ENCODE peak calls at places on chromosomes 6 and 20, in seven cellular contexts. L, N, T, A, C, J and Z are unnamed samples.

GRCh38 chr20:48718914-48719578 is 108.8 kb downstream of the PREX1 start:
- DNase-seq in L (no peak), N (no peak), T (no peak), A (no peak), C (no peak), J (no peak), Z (no peak)

GRCh38 chr6:35776364-35777215 is at the start of gene CLPSL2:
- DNase-seq in L (no peak), N (no peak), T (no peak), A (no peak), C (no peak), J (no peak), Z (peak)

GRCh38 chr6:98946877-98947410 is 802 bp downstream of the FBXL4 start:
- DNase-seq in L (peak), N (peak), T (no peak), A (peak), C (no peak), J (no peak), Z (no peak)

GRCh38 chr6:72260489-72260888 is 361.4 kb upstream of the KCNQ5 start:
- DNase-seq in L (peak), N (no peak), T (no peak), A (peak), C (no peak), J (no peak), Z (no peak)

GRCh38 chr20:57902478-57902877 is 192.7 kb upstream of the PMEPA1 start:
- DNase-seq in L (peak), N (no peak), T (peak), A (peak), C (no peak), J (no peak), Z (no peak)

GRCh38 chr6:133945158-133945557 is 7.9 kb upstream of the TBPL1 start:
- DNase-seq in L (peak), N (no peak), T (no peak), A (peak), C (no peak), J (no peak), Z (no peak)

GRCh38 chr6:67683960-67684359 is 951.1 kb upstream of the ADGRB3 start:
- DNase-seq in L (peak), N (no peak), T (no peak), A (peak), C (no peak), J (no peak), Z (no peak)

GRCh38 chr20:10970109-10970508 is 296.3 kb upstream of the JAG1 start:
- DNase-seq in L (peak), N (no peak), T (no peak), A (no peak), C (no peak), J (no peak), Z (no peak)

GRCh38 chr6:72534236-72534635 is 87.6 kb upstream of the KCNQ5 start:
- DNase-seq in L (no peak), N (no peak), T (no peak), A (no peak), C (no peak), J (no peak), Z (no peak)

GRCh38 chr6:33668914-33669313 is 42.6 kb downstream of the UQCC2 start:
- DNase-seq in L (no peak), N (peak), T (no peak), A (no peak), C (no peak), J (no peak), Z (no peak)

GRCh38 chr6:3471711-3472110 is 14.9 kb upstream of the SLC22A23 start:
- DNase-seq in L (peak), N (peak), T (no peak), A (peak), C (no peak), J (no peak), Z (no peak)

GRCh38 chr6:36544228-36544627 is 3.1 kb downstream of the STK38 start:
- DNase-seq in L (no peak), N (no peak), T (peak), A (peak), C (no peak), J (no peak), Z (peak)

GRCh38 chr20:33419140-33419974 is 18.0 kb upstream of the CDK5RAP1 start:
- DNase-seq in L (peak), N (no peak), T (no peak), A (no peak), C (no peak), J (no peak), Z (no peak)

GRCh38 chr6:74439412-74439811 is 743.4 kb downstream of the CD109 start:
- DNase-seq in L (no peak), N (no peak), T (no peak), A (no peak), C (no peak), J (no peak), Z (no peak)

GRCh38 chr6:99426454-99426762 is 1.3 kb upstream of the PNISR start:
- DNase-seq in L (no peak), N (no peak), T (no peak), A (no peak), C (no peak), J (no peak), Z (no peak)

GRCh38 chr6:111096246-111096645 is 8.9 kb downstream of the SLC16A10 start:
- DNase-seq in L (no peak), N (peak), T (no peak), A (no peak), C (no peak), J (no peak), Z (peak)

GRCh38 chr6:35415065-35415880 is 36.9 kb upstream of the FANCE start:
- DNase-seq in L (peak), N (peak), T (peak), A (peak), C (no peak), J (no peak), Z (no peak)

GRCh38 chr6:146693342-146693741 is 94.6 kb downstream of the ADGB start:
- DNase-seq in L (no peak), N (no peak), T (no peak), A (no peak), C (no peak), J (no peak), Z (no peak)

GRCh38 chr6:146689806-146690205 is 91.0 kb downstream of the ADGB start:
- DNase-seq in L (no peak), N (no peak), T (no peak), A (no peak), C (no peak), J (no peak), Z (no peak)
- TF ChIP-seq CTCF in L (no peak), N (no peak), T (no peak), A (no peak), C (no peak), J (no peak), Z (no peak)

GRCh38 chr20:21052241-21052640 is 53.9 kb downstream of the LINC00237 start:
- DNase-seq in L (no peak), N (no peak), T (no peak), A (no peak), C (no peak), J (no peak), Z (no peak)

GRCh38 chr20:21048841-21049273 is 57.3 kb downstream of the LINC00237 start:
- DNase-seq in L (no peak), N (peak), T (peak), A (peak), C (no peak), J (peak), Z (peak)

GRCh38 chr20:21050710-21051109 is 55.4 kb downstream of the LINC00237 start:
- DNase-seq in L (no peak), N (no peak), T (no peak), A (no peak), C (no peak), J (no peak), Z (no peak)

GRCh38 chr20:21052686-21053001 is 53.5 kb downstream of the LINC00237 start:
- DNase-seq in L (no peak), N (no peak), T (no peak), A (no peak), C (no peak), J (no peak), Z (no peak)

DNA sequence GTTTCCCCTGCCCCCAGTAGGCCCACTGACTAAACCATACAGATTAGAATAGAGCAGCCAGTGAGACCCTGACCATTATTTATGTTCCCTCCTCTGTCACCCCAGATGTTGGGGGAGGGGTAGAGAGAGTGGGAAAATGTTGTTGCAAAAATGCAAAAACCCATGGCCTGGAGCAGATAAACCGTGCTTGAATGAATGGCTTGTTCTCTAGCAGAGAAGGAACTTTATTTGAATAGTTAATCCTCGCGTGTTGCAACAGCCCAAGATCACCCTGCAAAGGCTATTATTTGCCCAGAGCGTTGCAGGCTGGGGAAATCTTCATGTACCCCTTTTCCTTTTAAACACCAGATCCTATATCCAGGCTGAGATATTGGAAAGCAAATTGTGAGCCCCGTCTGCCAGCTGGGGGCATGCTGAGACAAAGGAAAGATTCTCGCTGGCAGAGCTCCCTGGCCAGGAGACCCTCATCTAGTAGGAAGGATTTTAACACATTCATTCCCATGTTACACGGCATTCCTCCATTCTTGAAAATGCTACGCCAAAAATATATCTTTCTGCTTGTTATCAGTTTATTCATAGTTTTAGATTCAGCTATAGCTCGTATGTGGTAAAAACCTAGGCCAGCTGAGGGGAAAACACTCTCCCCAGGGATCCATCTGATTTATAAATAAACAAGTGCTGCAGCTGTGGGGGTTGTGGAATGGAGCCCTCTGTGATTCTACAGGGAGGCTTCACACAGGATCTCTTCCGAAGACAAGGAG is 53.0 kb downstream of the LINC00237 start:
- DNase-seq in L (no peak), N (no peak), T (no peak), A (no peak), C (no peak), J (no peak), Z (no peak)
- TF ChIP-seq CTCF in L (no peak), N (no peak), T (no peak), A (no peak), C (no peak), J (no peak), Z (no peak)

DNA sequence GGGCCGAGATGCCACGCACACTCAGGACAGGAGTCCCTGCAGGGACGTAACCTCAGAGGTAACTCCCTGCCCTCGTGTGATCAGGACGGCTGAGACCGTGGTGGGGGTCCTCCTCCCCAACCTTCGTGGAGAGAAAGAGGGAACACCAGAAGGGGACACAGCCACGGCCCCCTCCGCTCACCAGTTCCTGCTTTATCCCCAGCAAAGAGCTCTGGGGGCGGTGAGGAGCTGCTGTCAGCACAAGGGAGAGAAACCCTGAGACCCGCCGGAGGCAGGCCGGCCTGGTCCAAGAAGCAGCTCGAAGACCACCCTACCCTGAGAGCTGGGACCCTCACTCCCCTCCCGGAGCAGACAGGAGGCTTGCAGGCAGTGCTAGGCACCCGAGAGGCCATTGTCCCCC is 44.4 kb downstream of the SLC2A4RG start:
- DNase-seq in L (no peak), N (no peak), T (no peak), A (no peak), C (no peak), J (no peak), Z (no peak)
- TF ChIP-seq CTCF in L (no peak), N (no peak), T (no peak), A (no peak), C (no peak), J (no peak), Z (no peak)

GRCh38 chr6:65566117-65566516 is 140.9 kb downstream of the EYS start:
- DNase-seq in L (no peak), N (no peak), T (no peak), A (no peak), C (no peak), J (no peak), Z (no peak)
- TF ChIP-seq CTCF in L (no peak), N (no peak), T (peak), A (no peak), C (peak), J (no peak), Z (peak)

DNA sequence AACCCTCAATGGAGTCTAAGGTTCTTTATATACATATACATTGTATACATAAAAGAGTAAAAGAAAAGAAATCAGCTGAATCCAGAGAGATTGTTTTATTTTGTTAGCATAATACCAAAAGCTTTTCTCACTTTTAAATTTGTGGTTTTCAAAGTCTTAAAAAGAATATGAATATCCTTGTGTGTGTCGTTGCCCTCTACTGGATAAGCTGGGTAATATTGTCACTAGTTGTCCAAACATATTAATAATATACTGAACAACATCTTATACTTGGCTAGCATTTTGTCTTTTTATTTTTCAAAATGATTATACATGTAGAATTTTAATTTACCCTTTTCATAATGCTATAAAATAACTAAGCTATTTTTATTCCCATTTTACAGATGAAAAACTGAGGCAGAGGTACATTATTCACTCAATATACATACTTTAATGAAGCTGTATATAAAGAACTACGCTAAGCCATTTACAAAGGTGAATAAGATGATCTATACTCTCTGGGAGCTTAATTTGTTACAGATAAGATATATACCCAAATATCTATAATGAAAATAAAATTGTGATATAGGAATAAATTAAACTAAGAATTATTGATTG is 531.7 kb downstream of the TFAP2B start:
- DNase-seq in L (no peak), N (no peak), T (peak), A (peak), C (no peak), J (no peak), Z (peak)
- TF ChIP-seq CTCF in L (peak), N (no peak), T (peak), A (peak), C (no peak), J (peak), Z (peak)

GRCh38 chr6:169577236-169577635 is 124.6 kb downstream of the WDR27 start:
- DNase-seq in L (no peak), N (no peak), T (no peak), A (no peak), C (no peak), J (no peak), Z (no peak)
- TF ChIP-seq CTCF in L (no peak), N (no peak), T (no peak), A (no peak), C (no peak), J (no peak), Z (no peak)

DNA sequence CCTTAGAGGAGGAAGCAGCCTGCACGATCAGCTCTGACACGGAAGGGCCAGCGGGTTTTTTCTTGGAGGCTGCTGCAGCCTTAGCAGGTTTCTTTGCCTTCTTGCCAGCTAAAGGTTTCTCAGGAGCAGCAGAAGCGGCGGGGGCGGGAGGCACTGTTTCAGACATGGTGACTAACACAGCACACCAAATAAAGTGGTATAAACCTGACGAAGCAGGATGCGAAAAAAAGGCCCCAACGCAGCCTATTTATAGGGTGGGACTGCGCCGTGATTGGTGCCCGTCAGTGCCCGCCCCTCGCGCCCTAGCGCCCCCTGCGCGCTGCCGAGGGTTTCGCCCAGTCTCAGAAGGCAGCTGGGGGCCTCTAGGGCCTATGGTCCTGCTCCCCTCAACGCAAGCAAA is 55.0 kb downstream of the TRIM38 start:
- DNase-seq in L (peak), N (peak), T (peak), A (peak), C (no peak), J (no peak), Z (no peak)
- TF ChIP-seq CTCF in L (peak), N (no peak), T (peak), A (peak), C (peak), J (no peak), Z (peak)

GRCh38 chr6:162448294-162448693 is 279.3 kb downstream of the PRKN start:
- DNase-seq in L (no peak), N (no peak), T (no peak), A (no peak), C (no peak), J (no peak), Z (no peak)

GRCh38 chr6:162443101-162443500 is 284.5 kb downstream of the PRKN start:
- DNase-seq in L (no peak), N (peak), T (no peak), A (no peak), C (no peak), J (no peak), Z (no peak)

GRCh38 chr6:162442675-162443074 is 284.9 kb downstream of the PRKN start:
- DNase-seq in L (no peak), N (no peak), T (no peak), A (no peak), C (no peak), J (no peak), Z (no peak)
- TF ChIP-seq CTCF in L (no peak), N (no peak), T (no peak), A (no peak), C (peak), J (peak), Z (no peak)